ENCODE peak calls at places on chromosomes 13 and 19, in ten cellular contexts. I is IMR-90; G is psoas muscle; W is omental fat pad; D is endothelial cell; X is AG10803; E is ELF-1; B is activated CD4-positive, alpha-beta T cell treated with anti-CD3 and anti-CD28 coated beads, Interleukin-2, amount 50 U/mL, for 1 hour; S is T-cell; C is adrenal gland. Q is an unnamed sample.

GRCh38 chr13:42048323-42048624 is 174 bp upstream of the DGKH start:
- DNase-seq in S (no peak), I (no peak), B (no peak), E (peak; percentile 28), D (no peak), W (no peak), G (no peak), C (no peak), X (no peak), Q (no peak)

GRCh38 chr13:44197791-44198770 is 175.5 kb upstream of the SERP2 start:
- DNase-seq in I (peak; percentile 17), D (no peak), B (no peak), X (no peak), G (no peak), W (no peak), E (no peak), C (no peak), S (no peak), Q (no peak)

GRCh38 chr19:51729781-51730180 is 6.0 kb upstream of the HAS1 start:
- DNase-seq in E (no peak), X (peak; percentile 68), C (no peak), D (no peak), W (no peak), I (no peak), B (no peak), G (no peak), S (no peak), Q (no peak)

GRCh38 chr19:38900816-38901215 is 1.0 kb downstream of the NFKBIB start:
- DNase-seq in E (no peak), G (no peak), B (no peak), W (no peak), I (no peak), S (no peak), X (no peak), C (no peak), D (no peak), Q (no peak)

GRCh38 chr13:80069374-80069773 is 271.6 kb downstream of the SPRY2 start:
- DNase-seq in X (no peak), S (no peak), W (no peak), D (no peak), G (no peak), E (no peak), C (no peak), I (no peak), B (no peak), Q (no peak)

GRCh38 chr19:47253467-47253881 is 2.9 kb upstream of the CCDC9 start:
- DNase-seq in W (no peak), D (no peak), B (no peak), X (peak; percentile 87), E (no peak), I (peak; percentile 91), G (no peak), S (no peak), C (no peak), Q (no peak)

GRCh38 chr13:30479154-30479553 is 13.4 kb upstream of the HMGB1 start:
- DNase-seq in I (no peak), S (no peak), D (no peak), B (no peak), G (no peak), W (no peak), X (no peak), E (peak; percentile 85), C (no peak), Q (no peak)

GRCh38 chr19:45179063-45179847 is 671 bp downstream of the BLOC1S3 start:
- DNase-seq in B (peak; percentile 18), W (no peak), S (peak; percentile 12), D (no peak), X (peak; percentile 46), E (no peak), G (peak; percentile 61), C (no peak), I (peak; percentile 17), Q (peak; percentile 74)